ENCODE peak calls at places on chromosomes 5 and 9, in ten cellular contexts. One of them, this sample, is unnamed.

GRCh38 chr9:5110867-5111681 is 74.4 kb downstream of the INSL6 start:
- DNase-seq in H54: no peak
- DNase-seq in central memory CD8-positive, alpha-beta T cell: no peak
- DNase-seq in ELR: no peak
- DNase-seq in HT1080: no peak
- DNase-seq in tibial artery: peak
- DNase-seq in activated CD4-positive, CD25-positive, alpha-beta regulatory T cell: no peak
- DNase-seq in AG04449: no peak
- DNase-seq in germinal center: no peak
- DNase-seq in LoVo: no peak
- DNase-seq in this sample: no peak

GRCh38 chr9:91789941-91790340 is 160.1 kb downstream of the ROR2 start:
- DNase-seq in activated CD4-positive, CD25-positive, alpha-beta regulatory T cell: no peak
- DNase-seq in AG04449: no peak
- DNase-seq in HT1080: no peak
- DNase-seq in germinal center: no peak
- DNase-seq in central memory CD8-positive, alpha-beta T cell: no peak
- DNase-seq in LoVo: no peak
- DNase-seq in ELR: no peak
- DNase-seq in tibial artery: no peak
- DNase-seq in H54: no peak
- DNase-seq in this sample: no peak

GRCh38 chr9:135090547-135090946 is 3.1 kb downstream of the OLFM1 start:
- DNase-seq in LoVo: no peak
- DNase-seq in activated CD4-positive, CD25-positive, alpha-beta regulatory T cell: no peak
- DNase-seq in HT1080: no peak
- DNase-seq in H54: peak
- DNase-seq in central memory CD8-positive, alpha-beta T cell: no peak
- DNase-seq in ELR: no peak
- DNase-seq in germinal center: no peak
- DNase-seq in AG04449: no peak
- DNase-seq in tibial artery: no peak
- DNase-seq in this sample: no peak

GRCh38 chr5:79759436-79759835 is 69.8 kb downstream of the CMYA5 start:
- DNase-seq in ELR: peak
- DNase-seq in activated CD4-positive, CD25-positive, alpha-beta regulatory T cell: no peak
- DNase-seq in germinal center: no peak
- DNase-seq in AG04449: peak
- DNase-seq in central memory CD8-positive, alpha-beta T cell: no peak
- DNase-seq in tibial artery: no peak
- DNase-seq in HT1080: peak
- DNase-seq in H54: peak
- DNase-seq in LoVo: no peak
- DNase-seq in this sample: no peak

GRCh38 chr5:41403846-41404245 is 106.6 kb downstream of the PLCXD3 start:
- DNase-seq in ELR: no peak
- DNase-seq in germinal center: no peak
- DNase-seq in HT1080: no peak
- DNase-seq in central memory CD8-positive, alpha-beta T cell: no peak
- DNase-seq in tibial artery: no peak
- DNase-seq in LoVo: no peak
- DNase-seq in AG04449: no peak
- DNase-seq in H54: no peak
- DNase-seq in activated CD4-positive, CD25-positive, alpha-beta regulatory T cell: no peak
- DNase-seq in this sample: no peak

GRCh38 chr5:148807845-148808244 is 18.6 kb upstream of the ADRB2 start:
- DNase-seq in germinal center: peak
- DNase-seq in H54: no peak
- DNase-seq in LoVo: no peak
- DNase-seq in ELR: no peak
- DNase-seq in activated CD4-positive, CD25-positive, alpha-beta regulatory T cell: no peak
- DNase-seq in tibial artery: no peak
- DNase-seq in central memory CD8-positive, alpha-beta T cell: no peak
- DNase-seq in AG04449: no peak
- DNase-seq in HT1080: no peak
- DNase-seq in this sample: no peak

GRCh38 chr9:129138144-129138462 is 26.9 kb downstream of the PTPA start:
- DNase-seq in ELR: no peak
- DNase-seq in AG04449: no peak
- DNase-seq in H54: no peak
- DNase-seq in tibial artery: no peak
- DNase-seq in activated CD4-positive, CD25-positive, alpha-beta regulatory T cell: no peak
- DNase-seq in HT1080: no peak
- DNase-seq in germinal center: no peak
- DNase-seq in central memory CD8-positive, alpha-beta T cell: no peak
- DNase-seq in LoVo: no peak
- DNase-seq in this sample: no peak

GRCh38 chr9:98373622-98374021 is 118.2 kb upstream of the TBC1D2 start:
- DNase-seq in central memory CD8-positive, alpha-beta T cell: no peak
- DNase-seq in AG04449: no peak
- DNase-seq in germinal center: no peak
- DNase-seq in LoVo: no peak
- DNase-seq in HT1080: peak
- DNase-seq in tibial artery: no peak
- DNase-seq in activated CD4-positive, CD25-positive, alpha-beta regulatory T cell: no peak
- DNase-seq in H54: no peak
- DNase-seq in ELR: peak
- DNase-seq in this sample: no peak

GRCh38 chr5:91033370-91033769 is 349.7 kb downstream of the ARRDC3 start:
- DNase-seq in germinal center: no peak
- DNase-seq in central memory CD8-positive, alpha-beta T cell: no peak
- DNase-seq in activated CD4-positive, CD25-positive, alpha-beta regulatory T cell: no peak
- DNase-seq in H54: no peak
- DNase-seq in AG04449: no peak
- DNase-seq in HT1080: no peak
- DNase-seq in ELR: no peak
- DNase-seq in LoVo: no peak
- DNase-seq in tibial artery: no peak
- DNase-seq in this sample: no peak